ENCODE peak calls at places on chromosomes 16 and 17, in four cellular contexts. H is H1, B is fibroblast of lung, W is spleen. Y is an unnamed sample. For H3K4me1, the result is how much of the 10 kb centered on the place peaks cover.

GRCh38 chr17:7173687-7174602 is 5.2 kb downstream of the ASGR1 start:
- DNase-seq in W (peak), H (peak), B (no peak), Y (peak)

GRCh38 chr17:910503-911194 is 68.9 kb downstream of the NXN start:
- DNase-seq in B (no peak), H (no peak), W (no peak), Y (no peak)

GRCh38 chr17:63842173-63842539 is 329 bp downstream of the SMARCD2 start:
- DNase-seq in W (peak), B (peak), H (no peak), Y (peak)

GRCh38 chr16:74439685-74440084 is 18.4 kb upstream of the CLEC18B start:
- DNase-seq in H (no peak), W (no peak), B (no peak), Y (no peak)

GRCh38 chr17:45265823-45266222 is 3.9 kb upstream of the SPATA32 start:
- DNase-seq in H (no peak), W (no peak), B (peak), Y (no peak)

GRCh38 chr16:86256995-86257394 is 253.3 kb upstream of the FOXF1 start:
- DNase-seq in W (no peak), H (no peak), B (no peak), Y (no peak)

GRCh38 chr16:66551362-66551761 is 1.0 kb upstream of the CKLF start:
- DNase-seq in H (no peak), B (no peak), W (peak), Y (no peak)

GRCh38 chr16:85181091-85181738 is 68.9 kb upstream of the CIBAR2 start:
- DNase-seq in H (no peak), W (no peak), B (no peak), Y (no peak)

GRCh38 chr17:9427460-9428315 is 147.9 kb downstream of the STX8 start:
- DNase-seq in W (no peak), H (no peak), B (no peak), Y (no peak)

GRCh38 chr16:79805621-79806020 is 205.1 kb upstream of the MAF start:
- DNase-seq in H (no peak), W (no peak), B (no peak), Y (no peak)

GRCh38 chr17:73267648-73268537 is 6.2 kb upstream of the CPSF4L start:
- DNase-seq in B (no peak), W (no peak), H (no peak), Y (no peak)

GRCh38 chr17:64006361-64007088 is 8.4 kb downstream of the PRR29 start:
- DNase-seq in B (no peak), H (no peak), W (peak), Y (no peak)

GRCh38 chr17:71084219-71084618 is 914.9 kb downstream of the KCNJ2 start:
- DNase-seq in W (no peak), B (peak), H (no peak), Y (no peak)

GRCh38 chr17:35740997-35741931 is 9.8 kb downstream of the RASL10B start:
- DNase-seq in B (no peak), H (no peak), W (no peak), Y (no peak)

GRCh38 chr16:73131153-73131862 is 83.4 kb upstream of the ZFHX3 start:
- DNase-seq in W (no peak), B (peak), H (no peak), Y (no peak)

GRCh38 chr17:65564793-65565192 is 3.3 kb upstream of the AXIN2 start:
- DNase-seq in H (no peak), B (peak), W (no peak), Y (no peak)

GRCh38 chr17:68511671-68512246 is 471 bp upstream of the PRKAR1A start:
- DNase-seq in H (peak), B (peak), W (peak), Y (peak)

GRCh38 chr16:85419503-85420408 is 193.4 kb upstream of the GSE1 start:
- DNase-seq in B (no peak), H (no peak), W (peak), Y (no peak)

GRCh38 chr17:5418858-5419355 is 555 bp downstream of the NUP88 start:
- DNase-seq in H (no peak), B (peak), W (no peak), Y (no peak)

GRCh38 chr17:10114931-10115535 is 83.4 kb downstream of the GAS7 start:
- DNase-seq in W (peak), H (no peak), B (peak), Y (peak)

GRCh38 chr17:43720311-43721060 is 38.1 kb downstream of the SOST start:
- DNase-seq in W (peak), H (no peak), B (peak), Y (peak)

GRCh38 chr17:43467981-43468541 is 15.7 kb upstream of the DHX8 start:
- DNase-seq in B (peak), H (no peak), W (no peak), Y (no peak)

GRCh38 chr16:4491898-4492297 is 15.7 kb downstream of the HMOX2 start:
- DNase-seq in H (no peak), B (no peak), W (no peak), Y (no peak)

GRCh38 chr16:10641953-10642949 is 52.5 kb downstream of the TEKT5 start:
- DNase-seq in H (peak), B (no peak), W (no peak), Y (no peak)

GRCh38 chr17:63832455-63832854 is 5.0 kb upstream of the FTSJ3 start:
- DNase-seq in W (no peak), H (no peak), B (no peak), Y (no peak)

GRCh38 chr17:35373984-35374765 is 754 bp upstream of the SLFN11 start:
- DNase-seq in W (peak), H (no peak), B (peak), Y (peak)

GRCh38 chr17:8941520-8941919 is 24.0 kb downstream of the PIK3R5 start:
- DNase-seq in B (no peak), H (no peak), W (peak), Y (peak)

GRCh38 chr16:1706386-1707192 is 594 bp downstream of the MAPK8IP3 start:
- DNase-seq in H (no peak), W (no peak), B (peak), Y (peak)

GRCh38 chr17:11239379-11239970 is 1.5 kb upstream of the SHISA6 start:
- DNase-seq in B (no peak), W (no peak), H (no peak), Y (no peak)

GRCh38 chr17:12712415-12712814 is 46.7 kb downstream of the MYOCD start:
- DNase-seq in H (no peak), B (no peak), W (no peak), Y (no peak)

GRCh38 chr17:46766493-46767491 is 51.7 kb downstream of the WNT3 start:
- DNase-seq in B (no peak), H (no peak), W (no peak), Y (no peak)

GRCh38 chr16:80084163-80084562 is 456.6 kb upstream of the DYNLRB2 start:
- DNase-seq in B (no peak), H (no peak), W (no peak), Y (no peak)

GRCh38 chr16:66097746-66098145 is 268.7 kb upstream of the CDH5 start:
- DNase-seq in H (no peak), W (no peak), B (no peak), Y (no peak)

GRCh38 chr17:42431758-42432161 is 8.7 kb upstream of the CAVIN1 start:
- DNase-seq in W (no peak), B (peak), H (no peak), Y (no peak)

GRCh38 chr16:3029499-3030127 is 5.8 kb downstream of the THOC6 start:
- DNase-seq in H (no peak), W (peak), B (no peak), Y (no peak)

GRCh38 chr16:87295259-87295658 is 21.9 kb downstream of the C16orf95 start:
- DNase-seq in H (no peak), B (peak), W (no peak), Y (no peak)

GRCh38 chr17:59427996-59428395 is 96.5 kb downstream of the YPEL2 start:
- DNase-seq in H (no peak), W (no peak), B (no peak), Y (no peak)

GRCh38 chr17:12627776-12628491 is 37.8 kb upstream of the MYOCD start:
- DNase-seq in H (no peak), B (peak), W (no peak), Y (no peak)

GRCh38 chr17:12545877-12546513 is 119.7 kb upstream of the MYOCD start:
- DNase-seq in B (peak), W (no peak), H (peak), Y (no peak)

GRCh38 chr17:9645858-9646555 is 690 bp downstream of the USP43 start:
- DNase-seq in B (no peak), W (peak), H (no peak), Y (peak)

GRCh38 chr17:82863646-82863940 is 23.8 kb upstream of the ZNF750 start:
- DNase-seq in W (no peak), B (no peak), H (no peak), Y (no peak)

GRCh38 chr17:82860606-82861392 is 21.0 kb upstream of the ZNF750 start:
- DNase-seq in W (peak), B (no peak), H (no peak), Y (no peak)

GRCh38 chr17:82861393-82861775 is 21.6 kb upstream of the ZNF750 start:
- DNase-seq in W (peak), H (no peak), B (no peak), Y (no peak)

GRCh38 chr17:82862758-82863645 is 23.2 kb upstream of the ZNF750 start:
- DNase-seq in W (peak), H (no peak), B (no peak), Y (no peak)

GRCh38 chr17:82862191-82862590 is 22.4 kb upstream of the ZNF750 start:
- DNase-seq in H (no peak), W (peak), B (no peak), Y (no peak)
- H3K4me1 ChIP-seq in H (under half), W (half or more), B (under half), Y (under half)

DNA sequence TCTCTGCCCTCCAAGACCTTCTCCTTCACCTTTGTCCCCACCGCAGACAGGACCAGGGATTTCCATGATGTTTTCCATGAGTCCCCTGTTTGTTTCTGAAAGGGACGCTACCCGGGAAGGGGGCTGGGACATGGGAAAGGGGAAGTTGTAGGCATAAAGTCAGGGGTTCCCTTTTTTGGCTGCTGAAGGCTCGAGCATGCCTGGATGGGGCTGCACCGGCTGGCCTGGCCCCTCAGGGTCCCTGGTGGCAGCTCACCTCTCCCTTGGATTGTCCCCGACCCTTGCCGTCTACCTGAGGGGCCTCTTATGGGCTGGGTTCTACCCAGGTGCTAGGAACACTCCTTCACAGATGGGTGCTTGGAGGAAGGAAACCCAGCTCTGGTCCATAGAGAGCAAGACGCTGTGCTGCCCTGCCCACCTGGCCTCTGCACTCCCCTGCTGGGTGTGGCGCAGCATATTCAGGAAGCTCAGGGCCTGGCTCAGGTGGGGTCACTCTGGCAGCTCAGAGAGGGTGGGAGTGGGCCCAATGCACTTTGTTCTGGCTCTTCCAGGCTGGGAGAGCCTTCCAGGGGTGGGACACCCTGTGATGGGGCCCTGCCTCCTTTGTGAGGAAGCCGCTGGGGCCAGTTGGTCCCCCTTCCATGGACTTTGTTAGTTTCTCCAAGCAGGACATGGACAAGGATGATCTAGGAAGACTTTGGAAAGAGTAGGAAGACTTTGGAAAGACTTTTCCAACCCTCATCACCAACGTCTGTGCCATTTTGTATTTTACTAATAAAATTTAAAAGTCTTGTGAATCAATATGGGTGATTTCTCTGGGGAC is 12.2 kb downstream of the CX3CL1 start:
- DNase-seq in W (no peak), B (no peak), H (no peak), Y (no peak)
- H3K4me1 ChIP-seq in W (under half), B (under half), H (under half), Y (under half)

GRCh38 chr17:28071891-28072606 is 29.6 kb downstream of the NLK start:
- DNase-seq in W (no peak), H (no peak), B (peak), Y (no peak)
- H3K4me1 ChIP-seq in W (under half), H (under half), B (under half), Y (under half)

GRCh38 chr16:84137769-84138357 is 7.1 kb downstream of the HSDL1 start:
- DNase-seq in H (no peak), W (no peak), B (no peak), Y (no peak)

GRCh38 chr16:84138500-84138823 is 6.5 kb downstream of the HSDL1 start:
- DNase-seq in B (no peak), H (no peak), W (no peak), Y (no peak)

GRCh38 chr16:84138824-84139627 is 6.0 kb downstream of the HSDL1 start:
- DNase-seq in B (peak), H (no peak), W (no peak), Y (no peak)

GRCh38 chr16:84141143-84141670 is 3.8 kb downstream of the HSDL1 start:
- DNase-seq in W (no peak), H (no peak), B (no peak), Y (no peak)

DNA sequence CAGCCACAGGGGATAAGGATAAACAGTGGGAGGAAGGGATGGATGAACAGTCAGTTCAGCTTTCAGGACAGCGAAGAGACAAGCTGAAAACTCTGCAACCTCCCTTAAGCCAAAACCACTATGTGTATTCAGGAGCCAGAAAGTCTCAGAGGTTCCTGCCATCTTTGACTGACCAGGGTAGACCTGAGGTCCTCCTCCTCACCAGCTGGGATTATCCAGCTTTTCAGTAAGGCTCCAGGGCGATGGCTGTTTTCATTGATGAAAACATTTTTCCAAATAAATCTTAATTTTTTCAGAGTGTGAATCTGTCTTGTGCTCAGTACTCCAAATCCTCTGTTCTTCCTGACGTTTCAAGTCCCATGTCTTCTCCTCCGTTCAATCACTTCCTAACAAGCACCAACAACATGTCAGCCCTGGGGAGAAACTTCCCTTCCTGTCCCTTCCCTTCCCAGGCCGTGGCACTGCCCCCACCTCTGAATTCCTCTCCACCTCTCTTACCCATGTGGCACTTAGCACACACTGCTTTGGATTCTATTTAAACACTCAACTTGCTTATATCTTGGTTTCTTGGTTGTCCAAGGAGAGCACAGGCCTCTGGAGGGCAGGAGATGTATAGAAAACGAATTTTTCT is 5.2 kb downstream of the HSDL1 start:
- DNase-seq in W (no peak), B (no peak), H (no peak), Y (no peak)
- H3K4me1 ChIP-seq in W (under half), B (under half), H (under half), Y (under half)

GRCh38 chr16:89332248-89333245 is 115.0 kb downstream of the ZNF778 start:
- DNase-seq in B (no peak), H (no peak), W (no peak), Y (peak)

GRCh38 chr16:89334050-89334449 is 116.5 kb downstream of the ZNF778 start:
- DNase-seq in H (no peak), B (no peak), W (no peak), Y (no peak)

GRCh38 chr16:89326721-89327120 is 109.2 kb downstream of the ZNF778 start:
- DNase-seq in B (no peak), H (no peak), W (peak), Y (peak)

GRCh38 chr16:89331371-89332109 is 114.0 kb downstream of the ZNF778 start:
- DNase-seq in H (no peak), B (no peak), W (no peak), Y (peak)

GRCh38 chr16:89330177-89330856 is 112.8 kb downstream of the ZNF778 start:
- DNase-seq in W (peak), B (no peak), H (no peak), Y (peak)
- H3K4me1 ChIP-seq in W (half or more), B (under half), H (under half), Y (half or more)

GRCh38 chr17:78265121-78265520 is 33.7 kb downstream of the TMEM235 start:
- DNase-seq in H (no peak), B (no peak), W (no peak), Y (no peak)

GRCh38 chr17:78266771-78267170 is 35.3 kb downstream of the TMEM235 start:
- DNase-seq in H (no peak), W (no peak), B (no peak), Y (peak)

GRCh38 chr17:78268191-78268874 is 36.9 kb downstream of the TMEM235 start:
- DNase-seq in H (no peak), W (no peak), B (no peak), Y (peak)

GRCh38 chr17:78267257-78268073 is 36.0 kb downstream of the TMEM235 start:
- DNase-seq in W (no peak), B (no peak), H (no peak), Y (peak)

GRCh38 chr17:78266231-78266631 is 34.8 kb downstream of the TMEM235 start:
- DNase-seq in W (no peak), H (no peak), B (no peak), Y (peak)
- H3K4me1 ChIP-seq in W (half or more), H (under half), B (under half), Y (under half)

DNA sequence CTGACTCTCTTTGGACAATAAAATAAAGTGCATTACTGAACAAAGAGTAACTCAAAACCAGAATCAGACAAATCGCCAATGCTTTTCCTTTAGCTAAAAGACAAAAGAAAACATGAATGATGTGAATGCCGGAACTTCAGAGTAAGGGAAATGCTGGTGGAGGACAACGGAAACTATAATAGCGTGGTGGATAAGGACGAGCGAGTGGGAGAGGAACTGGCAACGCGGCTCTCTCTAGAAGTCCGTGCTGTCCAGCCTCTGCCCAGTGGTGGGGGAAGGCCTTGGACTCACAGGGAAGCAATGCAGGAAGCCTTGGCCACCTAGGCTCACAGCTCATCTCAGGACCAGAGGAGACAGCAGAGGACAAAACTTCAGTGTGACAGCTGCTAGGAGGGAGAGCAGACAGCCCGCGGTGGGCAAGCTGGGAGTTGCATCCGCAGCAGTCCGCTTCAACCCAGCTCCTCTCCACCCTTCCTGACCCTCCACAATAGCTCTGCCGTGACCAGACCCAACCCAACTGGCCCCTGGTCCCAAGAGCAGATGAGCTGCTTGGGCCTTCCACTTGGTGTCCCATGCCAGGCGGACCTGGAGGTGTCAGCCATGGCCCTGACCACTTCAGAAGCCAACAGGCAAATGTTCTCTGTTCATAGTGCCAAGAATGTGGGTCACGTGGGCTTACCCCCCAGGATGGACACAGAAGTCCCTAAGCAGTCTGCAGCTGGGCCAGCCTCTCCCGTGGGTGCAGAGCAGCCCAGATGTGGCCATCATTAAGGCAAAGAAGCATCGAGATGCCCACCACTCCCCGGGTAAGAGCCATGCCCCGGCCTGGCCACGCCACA is 5.3 kb upstream of the FAAP100 start:
- DNase-seq in W (no peak), H (no peak), B (no peak), Y (no peak)
- H3K4me1 ChIP-seq in W (half or more), H (under half), B (under half), Y (under half)

GRCh38 chr16:648071-648785 is 937 bp upstream of the WDR90 start:
- DNase-seq in W (no peak), H (no peak), B (no peak), Y (peak)
- H3K4me1 ChIP-seq in W (half or more), H (under half), B (under half), Y (under half)

GRCh38 chr17:38353084-38353604 is 1.5 kb downstream of the SOCS7 start:
- DNase-seq in B (peak), H (no peak), W (no peak), Y (no peak)
- H3K4me1 ChIP-seq in B (under half), H (under half), W (half or more), Y (under half)

GRCh38 chr17:40069751-40070643 is 7.2 kb downstream of the THRA start:
- DNase-seq in H (no peak), W (no peak), B (peak), Y (no peak)
- H3K4me1 ChIP-seq in H (under half), W (half or more), B (under half), Y (half or more)